ENCODE peak calls at places on chromosomes 5 and 9, in four cellular contexts. U, E, Q and N are unnamed samples.
A peak's percentile ranks its signal among the peaks of the same experiment; 100 is the strongest.

GRCh38 chr5:137498301-137498735 is 808 bp downstream of the SPOCK1 start:
- DNase-seq in Q (peak; percentile 35), E (no peak), U (no peak), N (peak; percentile 18)

GRCh38 chr9:135647897-135648296 is 8.6 kb upstream of the GLT6D1 start:
- DNase-seq in U (no peak), Q (no peak), E (no peak), N (no peak)

GRCh38 chr5:66742083-66742895 is 146.1 kb downstream of the MAST4 start:
- DNase-seq in Q (no peak), E (no peak), U (no peak), N (no peak)

GRCh38 chr5:68139601-68140441 is 75.7 kb upstream of the PIK3R1 start:
- DNase-seq in Q (no peak), E (no peak), U (peak; percentile 17), N (no peak)

GRCh38 chr9:98688710-98689495 is 19.8 kb downstream of the GABBR2 start:
- DNase-seq in U (no peak), Q (no peak), E (no peak), N (no peak)

GRCh38 chr9:69871143-69871834 is 50.7 kb downstream of the CFAP95 start:
- DNase-seq in Q (no peak), E (no peak), U (no peak), N (no peak)

GRCh38 chr9:2359821-2360220 is 261.8 kb upstream of the VLDLR start:
- DNase-seq in Q (no peak), E (no peak), U (no peak), N (no peak)

GRCh38 chr9:133700861-133701320 is 37.3 kb downstream of the SARDH start:
- DNase-seq in Q (no peak), E (peak; percentile 14), U (no peak), N (no peak)

GRCh38 chr9:113154471-113154870 is 3.7 kb downstream of the SLC31A2 start:
- DNase-seq in Q (no peak), U (peak; percentile 79), E (peak; percentile 72), N (peak; percentile 66)

GRCh38 chr5:140038373-140038957 is 4.6 kb downstream of the NRG2 start:
- DNase-seq in Q (no peak), U (peak; percentile 50), E (no peak), N (no peak)

GRCh38 chr9:22203371-22204138 is 194.4 kb upstream of the CDKN2B start:
- DNase-seq in U (peak; percentile 54), E (no peak), Q (no peak), N (no peak)

GRCh38 chr9:107738789-107739188 is 249.2 kb upstream of the KLF4 start:
- DNase-seq in E (no peak), Q (no peak), U (peak; percentile 54), N (no peak)

GRCh38 chr9:134942011-134942410 is 24.3 kb upstream of the FCN1 start:
- DNase-seq in U (no peak), Q (no peak), E (no peak), N (no peak)

GRCh38 chr5:108379722-108380530 is 2.0 kb downstream of the FBXL17 start:
- DNase-seq in E (no peak), U (peak; percentile 31), Q (no peak), N (no peak)

GRCh38 chr5:98296426-98296825 is 477.0 kb upstream of the RGMB start:
- DNase-seq in E (no peak), U (peak; percentile 79), Q (no peak), N (no peak)

GRCh38 chr5:141680751-141681201 is 1.3 kb downstream of the ARAP3 start:
- DNase-seq in E (no peak), Q (peak; percentile 55), U (peak; percentile 41), N (no peak)

GRCh38 chr9:133044661-133045060 is 13.9 kb downstream of the GTF3C5 start:
- DNase-seq in E (no peak), Q (no peak), U (no peak), N (no peak)

GRCh38 chr5:10441992-10442435 is 335 bp downstream of the ROPN1L start:
- DNase-seq in U (no peak), E (no peak), Q (no peak), N (no peak)

GRCh38 chr9:132005896-132006295 is 73.8 kb downstream of the MED27 start:
- DNase-seq in U (peak; percentile 40), Q (no peak), E (no peak), N (no peak)

GRCh38 chr5:142697846-142698245 is 12.0 kb upstream of the FGF1 start:
- DNase-seq in E (peak; percentile 81), Q (no peak), U (peak; percentile 51), N (peak; percentile 63)

GRCh38 chr5:159010611-159011497 is 88.9 kb downstream of the EBF1 start:
- DNase-seq in U (no peak), E (no peak), Q (no peak), N (no peak)

GRCh38 chr9:36566813-36567217 is 5.9 kb upstream of the MELK start:
- DNase-seq in Q (peak; percentile 73), U (peak; percentile 25), E (peak; percentile 83), N (peak; percentile 76)
- H3K27ac ChIP-seq in Q (no peak overlapping the region), U (no peak overlapping the region), E (peak overlapping the region; percentile 79), N (peak overlapping the region; percentile 78)

GRCh38 chr9:129109504-129109903 is 1.1 kb downstream of the CRAT start:
- DNase-seq in U (no peak), E (peak; percentile 86), Q (no peak), N (peak; percentile 69)

GRCh38 chr9:129107651-129108050 is 2.9 kb downstream of the CRAT start:
- DNase-seq in Q (no peak), U (no peak), E (no peak), N (no peak)

GRCh38 chr9:129109952-129110739 is 447 bp downstream of the CRAT start:
- DNase-seq in E (peak; percentile 74), U (peak; percentile 28), Q (no peak), N (peak; percentile 42)

GRCh38 chr9:129108083-129108804 is 2.3 kb downstream of the CRAT start:
- DNase-seq in E (no peak), U (no peak), Q (no peak), N (no peak)

DNA sequence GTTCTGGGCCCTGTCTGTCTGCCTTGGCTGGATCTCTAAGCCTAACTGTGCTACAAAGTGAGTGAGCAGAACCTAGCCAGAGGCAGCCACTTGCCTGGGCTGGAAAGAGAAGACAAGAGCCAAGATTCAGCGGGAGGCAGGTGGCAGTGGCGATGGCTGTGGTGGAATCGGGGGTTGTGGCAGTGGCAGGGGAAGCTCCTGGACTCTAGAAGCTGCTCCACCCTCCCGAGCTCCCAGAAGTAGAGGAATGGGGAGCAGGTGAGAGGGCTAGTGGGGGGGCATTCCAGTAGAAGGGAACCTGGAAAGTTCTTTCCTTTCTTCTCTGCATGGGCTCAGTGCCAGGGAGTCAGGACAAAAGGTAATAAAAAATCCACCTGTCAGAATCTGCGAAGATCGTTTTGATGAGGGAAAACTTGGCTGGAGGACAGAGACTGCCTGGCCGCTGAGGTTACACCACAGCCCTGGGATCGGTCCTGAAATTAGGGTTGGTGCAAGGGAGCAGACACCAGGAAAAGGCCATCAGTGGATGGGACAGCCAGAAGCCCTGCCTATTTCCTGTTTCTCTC is 1.7 kb downstream of the CRAT start:
- DNase-seq in E (no peak), Q (no peak), U (no peak), N (peak; percentile 41)
- TF ChIP-seq POLR2A in E (no peak), Q (no peak), U (no peak), N (no peak)

DNA sequence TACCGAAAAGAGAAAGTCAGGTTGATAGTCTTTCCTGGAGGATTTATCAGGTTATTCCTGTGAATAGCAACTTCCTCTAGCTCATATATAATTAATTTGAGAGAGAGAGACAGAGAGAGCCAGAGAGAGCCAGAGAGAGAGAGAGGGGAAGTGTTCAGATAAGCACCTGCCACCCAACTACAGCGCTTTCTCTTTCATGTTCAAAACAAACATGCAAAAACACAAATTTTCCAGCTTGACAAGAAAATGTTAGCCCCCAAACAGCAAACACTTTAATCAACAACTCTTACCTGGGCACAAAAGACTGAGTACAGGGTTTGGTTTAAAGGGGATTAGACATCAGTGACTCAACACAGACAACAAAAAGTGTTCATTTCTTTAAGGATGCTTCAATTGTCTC is 61.7 kb upstream of the PLPP6 start:
- DNase-seq in U (no peak), E (no peak), Q (no peak), N (no peak)
- H3K27ac ChIP-seq in U (no peak overlapping the region), E (no peak overlapping the region), Q (no peak overlapping the region), N (no peak overlapping the region)

DNA sequence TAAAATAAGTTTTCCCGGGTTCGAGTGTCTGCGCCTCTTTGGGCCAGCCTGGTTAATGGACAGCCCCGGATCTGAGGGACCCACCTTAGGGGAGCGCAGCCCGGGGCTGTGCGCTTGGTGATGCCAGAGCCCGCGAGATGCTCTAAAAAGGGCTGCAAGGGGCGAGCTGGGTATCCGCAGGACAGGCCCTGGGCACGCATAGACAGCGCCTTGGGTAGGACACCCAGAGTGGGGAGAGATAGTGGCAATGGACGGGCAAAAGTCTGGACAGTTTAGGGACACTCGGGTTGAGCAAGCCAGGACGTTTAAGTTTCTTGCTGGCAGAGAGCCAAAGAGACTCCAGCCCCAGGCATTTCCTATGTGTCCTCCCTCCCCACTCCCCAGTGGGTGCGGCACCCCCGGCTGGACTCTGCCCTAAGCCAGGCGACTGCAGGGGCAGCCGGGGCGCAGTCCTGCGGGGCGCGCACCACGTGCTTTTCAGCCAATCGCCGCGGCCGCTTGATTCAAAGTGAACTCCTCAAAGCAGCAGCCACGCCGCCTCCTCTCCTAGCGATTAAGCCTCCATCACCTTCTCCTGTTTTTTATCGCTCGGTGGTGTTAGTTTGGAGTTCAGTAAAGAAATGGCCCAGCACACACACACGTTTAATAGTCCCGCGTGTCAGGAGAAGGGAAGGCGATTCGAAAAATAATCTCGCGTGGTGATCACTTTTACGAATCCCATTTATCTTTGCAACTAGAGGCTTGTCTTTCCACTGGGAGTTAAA is 668 bp upstream of the ENC1 start:
- DNase-seq in Q (peak; percentile 65), E (peak; percentile 81), U (peak; percentile 64), N (peak; percentile 52)
- TF ChIP-seq POLR2A in Q (no peak), E (no peak), U (no peak), N (no peak)

DNA sequence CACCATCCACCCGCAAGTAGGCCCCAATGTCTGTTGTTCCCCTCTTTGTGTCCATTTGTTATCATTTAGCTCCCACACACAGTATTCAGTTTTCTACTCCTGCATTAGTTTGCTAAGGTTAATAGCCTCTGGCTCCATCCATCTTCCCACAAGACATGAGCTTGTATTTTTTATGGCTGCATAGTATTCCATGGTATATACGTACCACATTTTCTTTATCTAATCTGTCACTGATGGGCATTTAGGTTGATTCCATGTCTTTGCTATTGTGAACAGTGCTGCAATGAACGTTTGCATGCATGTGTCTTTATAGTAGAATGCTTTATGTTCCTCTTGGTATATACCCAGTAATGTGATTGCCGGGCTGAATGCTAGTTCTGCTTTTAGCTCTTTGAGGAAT is 150.4 kb downstream of the DCP2 start:
- DNase-seq in E (no peak), U (no peak), Q (no peak), N (no peak)
- H3K27ac ChIP-seq in E (no peak overlapping the region), U (no peak overlapping the region), Q (no peak overlapping the region), N (no peak overlapping the region)